ENCODE peak calls at places on chromosome X, in nine cellular contexts. P is fibroblast of mammary gland, T is fibroblast of the aortic adventitia, Z is H1, H is neural progenitor cell, C is cardiac fibroblast, A is fibroblast of lung, D is uterus, J is kidney. Y is an unnamed sample.

GRCh38 chrX:154653048-154653401 is 354 bp downstream of the CTAG2 start:
- DNase-seq in C (no peak), J (peak; percentile 57), Z (no peak), H (no peak), P (no peak), T (no peak), D (no peak), A (no peak), Y (no peak)

GRCh38 chrX:69262036-69262905 is 97.0 kb upstream of the PJA1 start:
- DNase-seq in P (peak; percentile 47), J (no peak), T (peak; percentile 52), Z (no peak), A (peak; percentile 67), D (peak; percentile 47), C (peak; percentile 83), H (no peak), Y (no peak)

GRCh38 chrX:101973066-101973465 is 41.2 kb upstream of the ZMAT1 start:
- DNase-seq in Z (no peak), C (no peak), P (no peak), J (no peak), A (no peak), D (no peak), T (no peak), H (no peak), Y (no peak)

GRCh38 chrX:45850197-45850774 is 649.6 kb upstream of the DIPK2B start:
- DNase-seq in P (no peak), H (peak; percentile 36), Z (no peak), J (no peak), C (no peak), T (peak; percentile 4), D (peak; percentile 15), A (peak; percentile 13), Y (no peak)

GRCh38 chrX:6226646-6227444 is 1.8 kb downstream of the NLGN4X start:
- DNase-seq in T (no peak), Z (no peak), A (no peak), J (peak; percentile 63), P (no peak), H (peak; percentile 48), D (no peak), C (no peak), Y (no peak)

GRCh38 chrX:132594129-132594528 is 105.3 kb upstream of the MBNL3 start:
- DNase-seq in P (peak; percentile 79), A (no peak), T (no peak), D (no peak), H (no peak), J (no peak), C (no peak), Z (no peak), Y (no peak)

GRCh38 chrX:103211012-103211715 is 3.7 kb upstream of the BEX4 start:
- DNase-seq in D (peak; percentile 43), P (peak; percentile 60), H (peak; percentile 63), Z (no peak), A (peak; percentile 57), T (peak; percentile 58), C (peak; percentile 60), J (no peak), Y (no peak)

GRCh38 chrX:57964975-57965374 is 54.7 kb upstream of the ZXDA start:
- DNase-seq in A (no peak), C (no peak), H (no peak), T (no peak), Z (no peak), D (no peak), J (no peak), P (peak; percentile 1), Y (no peak)

GRCh38 chrX:18873189-18873791 is 110.6 kb downstream of the PHKA2 start:
- DNase-seq in C (peak; percentile 71), D (peak; percentile 75), J (no peak), P (peak; percentile 82), H (no peak), T (peak; percentile 75), A (peak; percentile 65), Z (no peak), Y (peak; percentile 31)

GRCh38 chrX:18871161-18871880 is 112.6 kb downstream of the PHKA2 start:
- DNase-seq in J (no peak), T (peak; percentile 43), C (peak; percentile 58), H (no peak), P (peak; percentile 13), A (peak; percentile 30), Z (no peak), D (no peak), Y (no peak)

GRCh38 chrX:18873836-18874235 is 110.1 kb downstream of the PHKA2 start:
- DNase-seq in P (no peak), A (no peak), D (no peak), H (no peak), Z (no peak), C (no peak), J (no peak), T (no peak), Y (no peak)

GRCh38 chrX:18871970-18872369 is 111.9 kb downstream of the PHKA2 start:
- DNase-seq in H (no peak), C (no peak), A (no peak), D (no peak), Z (no peak), J (no peak), P (no peak), T (no peak), Y (no peak)

GRCh38 chrX:18872621-18873020 is 111.3 kb downstream of the PHKA2 start:
- DNase-seq in C (no peak), D (no peak), T (no peak), A (no peak), P (no peak), J (no peak), H (no peak), Z (no peak), Y (no peak)
- H3K4me3 ChIP-seq in C (no peak overlapping the region), D (no peak overlapping the region), T (no peak overlapping the region), A (no peak overlapping the region), P (no peak overlapping the region), J (no peak overlapping the region), H (no peak overlapping the region), Z (no peak overlapping the region), Y (no peak overlapping the region)

GRCh38 chrX:123738378-123738955 is 5.6 kb upstream of the THOC2 start:
- DNase-seq in D (no peak), T (no peak), C (no peak), P (no peak), A (no peak), Z (no peak), J (no peak), H (no peak), Y (no peak)

GRCh38 chrX:123743312-123743711 is 10.5 kb upstream of the THOC2 start:
- DNase-seq in A (no peak), C (no peak), J (no peak), Z (no peak), D (no peak), P (no peak), T (no peak), H (no peak), Y (no peak)

GRCh38 chrX:123742440-123742839 is 9.6 kb upstream of the THOC2 start:
- DNase-seq in H (no peak), C (no peak), P (no peak), Z (no peak), J (no peak), A (no peak), T (no peak), D (no peak), Y (no peak)

GRCh38 chrX:123739474-123739873 is 6.6 kb upstream of the THOC2 start:
- DNase-seq in T (no peak), J (no peak), D (no peak), Z (no peak), A (no peak), P (no peak), H (no peak), C (no peak), Y (no peak)

DNA sequence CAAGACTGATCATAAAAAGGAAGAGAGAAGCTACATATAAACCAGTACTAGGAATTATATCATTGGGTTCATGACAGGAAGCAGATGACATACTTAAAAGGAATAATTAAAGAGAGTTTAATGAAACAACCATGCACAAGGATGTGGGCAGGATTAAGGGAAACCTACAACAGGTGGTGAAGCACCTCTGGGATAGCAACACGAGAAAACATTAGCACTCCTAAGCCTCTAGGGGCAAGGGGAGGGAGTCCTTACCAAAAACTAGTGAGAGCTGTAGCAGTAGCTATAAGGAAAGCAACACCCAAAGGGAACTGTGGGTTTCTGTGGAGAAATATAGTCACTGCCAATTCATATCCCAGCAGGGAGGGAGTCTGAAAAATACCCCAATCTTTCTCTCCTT is 7.2 kb upstream of the THOC2 start:
- DNase-seq in C (no peak), D (no peak), T (no peak), P (no peak), H (peak; percentile 2), J (no peak), Z (no peak), A (no peak), Y (no peak)
- TF ChIP-seq CTCF in C (no peak), D (no peak), T (no peak), P (no peak), H (no peak), J (no peak), Z (no peak), A (no peak), Y (no peak)

GRCh38 chrX:16155586-16155985 is 11.7 kb upstream of the MAGEB17 start:
- DNase-seq in D (no peak), P (no peak), C (no peak), H (no peak), Z (no peak), T (no peak), A (no peak), J (no peak), Y (no peak)
- H3K4me3 ChIP-seq in D (no peak overlapping the region), P (no peak overlapping the region), C (no peak overlapping the region), H (no peak overlapping the region), Z (no peak overlapping the region), T (no peak overlapping the region), A (no peak overlapping the region), J (no peak overlapping the region), Y (no peak overlapping the region)

GRCh38 chrX:37906357-37906756 is 59.0 kb upstream of the DYNLT3 start:
- DNase-seq in C (no peak), D (no peak), A (no peak), P (no peak), Z (no peak), T (no peak), H (no peak), J (no peak), Y (no peak)

GRCh38 chrX:37910186-37910585 is 62.8 kb upstream of the DYNLT3 start:
- DNase-seq in H (no peak), P (no peak), T (no peak), A (no peak), J (no peak), Z (no peak), C (no peak), D (no peak), Y (no peak)

GRCh38 chrX:37904833-37905232 is 57.5 kb upstream of the DYNLT3 start:
- DNase-seq in A (no peak), Z (no peak), C (no peak), D (no peak), P (peak; percentile 4), H (no peak), J (no peak), T (no peak), Y (no peak)

DNA sequence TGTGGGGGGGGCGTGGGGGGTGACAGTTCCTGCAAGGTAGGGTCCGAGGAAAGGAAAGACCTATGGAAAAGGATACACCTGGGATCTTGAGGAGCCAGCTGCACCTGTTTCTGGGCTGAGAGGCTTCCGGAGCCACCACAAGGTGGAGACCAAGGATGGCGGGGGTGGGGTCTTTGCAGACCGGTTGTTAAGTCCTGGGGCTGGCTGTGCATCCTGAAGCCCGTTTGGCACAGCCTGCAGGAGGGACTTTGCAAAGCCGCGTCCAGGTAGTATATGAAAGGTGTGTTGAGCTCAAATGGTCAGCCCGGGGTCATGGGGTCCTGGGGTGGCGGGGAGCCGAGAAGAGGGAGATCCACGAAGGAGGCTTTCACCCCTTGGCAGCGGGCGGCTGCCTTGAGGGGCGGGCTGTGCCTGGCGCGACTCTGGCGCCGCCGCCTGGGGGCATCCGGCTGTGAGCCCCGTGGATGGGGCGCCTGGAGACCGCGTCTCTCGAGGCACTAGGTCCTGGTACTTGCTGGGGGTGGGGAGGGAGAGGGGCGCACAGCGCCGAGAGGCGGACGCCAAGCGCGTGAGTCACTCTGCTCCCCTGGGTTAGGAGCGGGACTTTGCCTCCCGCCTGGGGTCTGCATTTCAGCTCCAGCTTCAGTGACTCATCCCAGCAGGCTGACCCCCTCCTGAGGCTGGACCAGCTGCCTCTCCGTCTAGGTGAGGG is 58.2 kb upstream of the DYNLT3 start:
- DNase-seq in T (peak; percentile 6), Z (peak; percentile 50), H (peak; percentile 69), C (peak; percentile 9), J (peak; percentile 64), A (peak; percentile 7), P (peak; percentile 10), D (peak; percentile 14), Y (no peak)
- TF ChIP-seq CTCF in T (peak; percentile 21), Z (peak; percentile 40), H (peak; percentile 41), C (peak; percentile 10), J (peak; percentile 18), A (peak; percentile 17), P (no peak), D (no peak), Y (peak; percentile 19)

Y was measured in HFF-Myc.